ENCODE peak calls at places on chromosomes 2 and 18, in four cellular contexts. Y, H, D and M are unnamed samples.

GRCh38 chr18:38972571-38972970 is 1407.0 kb upstream of the CELF4 start:
- DNase-seq in Y (no peak), H (no peak), D (no peak), M (no peak)

GRCh38 chr18:48734460-48734859 is 195.6 kb downstream of the CTIF start:
- DNase-seq in Y (no peak), H (no peak), D (no peak), M (no peak)

GRCh38 chr2:113202305-113203216 is 28.8 kb downstream of the PSD4 start:
- DNase-seq in Y (no peak), H (no peak), D (no peak), M (no peak)

GRCh38 chr2:120793682-120794403 is 58.2 kb downstream of the GLI2 start:
- DNase-seq in Y (no peak), H (no peak), D (no peak), M (no peak)

GRCh38 chr2:110799376-110799775 is 67.0 kb downstream of the ACOXL start:
- DNase-seq in Y (no peak), H (no peak), D (no peak), M (no peak)

GRCh38 chr2:29802976-29803375 is 118.4 kb downstream of the ALK start:
- DNase-seq in Y (no peak), H (no peak), D (no peak), M (no peak)

GRCh38 chr2:72141881-72142742 is 5.5 kb downstream of the CYP26B1 start:
- DNase-seq in Y (no peak), H (no peak), D (no peak), M (no peak)

GRCh38 chr18:47382171-47382570 is 130.7 kb upstream of the SKOR2 start:
- DNase-seq in Y (no peak), H (no peak), D (no peak), M (no peak)

GRCh38 chr2:188820576-188820975 is 153.6 kb upstream of the COL3A1 start:
- DNase-seq in Y (no peak), H (no peak), D (no peak), M (no peak)

GRCh38 chr2:5877360-5877759 is 185.2 kb downstream of the SOX11 start:
- DNase-seq in Y (peak), H (no peak), D (no peak), M (no peak)

GRCh38 chr2:96756788-96757476 is 3.8 kb upstream of the CNNM4 start:
- DNase-seq in Y (no peak), H (no peak), D (no peak), M (no peak)

GRCh38 chr2:226583715-226584114 is 215.9 kb downstream of the IRS1 start:
- DNase-seq in Y (peak), H (no peak), D (no peak), M (no peak)
- H3K4me3 ChIP-seq in Y (no peak), H (no peak), D (no peak), M (no peak)

GRCh38 chr2:152759290-152760072 is 41.1 kb downstream of the ARL6IP6 start:
- DNase-seq in Y (no peak), H (no peak), D (no peak), M (no peak)

DNA sequence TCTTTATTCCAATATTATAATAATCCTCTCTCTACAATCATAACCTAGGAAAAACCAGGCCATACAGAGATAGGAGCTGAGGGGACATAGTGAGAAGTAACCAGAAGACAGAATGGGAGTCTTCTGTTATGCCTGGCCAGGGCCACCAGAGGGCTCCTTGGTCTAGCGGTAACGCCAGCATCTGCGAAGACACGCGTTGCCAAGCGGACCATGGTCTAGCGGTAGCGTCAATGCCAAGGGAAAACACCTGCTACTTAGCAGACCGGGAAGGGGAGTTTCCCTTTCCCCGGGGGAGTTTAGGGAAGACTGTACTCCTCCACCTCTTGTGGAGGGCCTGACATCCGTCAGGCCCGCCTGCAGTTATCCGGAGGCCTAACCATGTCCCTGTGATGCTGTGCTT is 36.6 kb downstream of the ARL6IP6 start:
- DNase-seq in Y (no peak), H (peak), D (no peak), M (no peak)
- TF ChIP-seq CTCF in Y (no peak), H (peak), D (peak), M (no peak)

DNA sequence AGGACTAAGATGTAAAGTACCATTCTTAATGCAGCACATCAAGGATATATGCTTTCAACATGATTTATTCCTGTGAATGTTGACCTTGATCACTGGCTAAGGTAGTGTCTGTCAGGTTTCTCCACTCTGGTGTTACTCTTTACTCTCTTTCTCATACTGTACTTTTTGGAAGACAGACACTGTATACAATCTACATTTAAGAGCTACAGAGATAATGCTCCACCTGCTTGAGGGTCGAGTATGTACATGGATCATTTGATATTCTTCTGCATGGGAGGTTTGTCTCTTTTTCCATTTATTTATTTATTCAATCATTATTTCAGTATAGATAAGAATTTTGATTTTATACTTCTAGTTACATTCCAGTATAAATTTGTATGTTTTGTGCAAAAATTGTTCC is 199.5 kb upstream of the RGPD4 start:
- DNase-seq in Y (no peak), H (no peak), D (no peak), M (no peak)
- H3K9ac ChIP-seq in Y (no peak), H (no peak), D (no peak), M (no peak)

GRCh38 chr2:202700075-202700901 is 65.5 kb downstream of the FAM117B start:
- DNase-seq in Y (no peak), H (no peak), D (no peak), M (no peak)

GRCh38 chr2:202704248-202704647 is 69.5 kb downstream of the FAM117B start:
- DNase-seq in Y (no peak), H (no peak), D (no peak), M (no peak)

GRCh38 chr2:202705446-202706020 is 70.8 kb downstream of the FAM117B start:
- DNase-seq in Y (no peak), H (no peak), D (no peak), M (no peak)

GRCh38 chr2:202703091-202703490 is 68.3 kb downstream of the FAM117B start:
- DNase-seq in Y (peak), H (no peak), D (no peak), M (no peak)
- H3K4me3 ChIP-seq in Y (no peak), H (no peak), D (no peak), M (no peak)

GRCh38 chr2:132448331-132448730 is 31.7 kb downstream of the GPR39 start:
- DNase-seq in Y (no peak), H (no peak), D (no peak), M (no peak)

GRCh38 chr2:132449868-132450267 is 33.3 kb downstream of the GPR39 start:
- DNase-seq in Y (no peak), H (no peak), D (no peak), M (no peak)

GRCh38 chr2:132446460-132446859 is 29.9 kb downstream of the GPR39 start:
- DNase-seq in Y (no peak), H (no peak), D (no peak), M (no peak)

GRCh38 chr2:132443106-132443505 is 26.5 kb downstream of the GPR39 start:
- DNase-seq in Y (no peak), H (no peak), D (no peak), M (no peak)

GRCh38 chr2:132448771-132449170 is 32.2 kb downstream of the GPR39 start:
- DNase-seq in Y (peak), H (no peak), D (no peak), M (peak)
- TF ChIP-seq CTCF in Y (peak), H (no peak), D (peak), M (peak)

DNA sequence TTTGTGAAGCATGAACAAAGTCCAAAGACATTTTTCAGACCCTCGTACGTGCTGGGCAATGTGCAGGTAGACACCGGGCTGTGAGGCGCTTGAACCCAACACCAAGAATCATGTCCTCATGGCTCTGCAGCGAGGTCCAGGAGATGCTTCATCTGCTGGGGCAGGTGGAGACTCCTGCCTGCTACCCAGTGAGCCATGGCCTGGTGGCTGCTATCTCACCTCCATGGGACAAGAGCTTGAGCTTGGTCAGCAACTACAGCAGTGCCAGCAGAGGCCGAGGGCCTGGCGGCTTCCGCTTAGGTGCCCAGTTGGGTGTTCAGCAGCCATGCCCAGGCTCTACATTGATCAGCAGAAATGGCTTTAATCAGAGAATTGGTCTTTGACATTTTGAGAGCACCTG is 281.0 kb upstream of the HS6ST1 start:
- DNase-seq in Y (no peak), H (no peak), D (no peak), M (no peak)
- H3K9ac ChIP-seq in Y (no peak), H (no peak), D (no peak), M (no peak)

GRCh38 chr18:11148655-11149440 is 521 bp downstream of the PIEZO2 start:
- DNase-seq in Y (no peak), H (no peak), D (no peak), M (no peak)
- H3K4me3 ChIP-seq in Y (peak), H (peak), D (no peak), M (peak)